ENCODE peak calls at places on chromosomes 1 and 21, in nine cellular contexts. One of them, this sample, is unnamed.

GRCh38 chr21:33026878-33027400 is 1.2 kb downstream of the OLIG2 start:
- DNase-seq in hepatocyte: no peak
- DNase-seq in HFF-Myc: no peak
- DNase-seq in left lung: no peak
- DNase-seq in tibial nerve: no peak
- DNase-seq in colonic mucosa: no peak
- DNase-seq in brain microvascular endothelial cell: no peak
- DNase-seq in upper lobe of right lung: no peak
- DNase-seq in AG09309: no peak
- DNase-seq in this sample: no peak

GRCh38 chr1:185352067-185352466 is 35.0 kb upstream of the IVNS1ABP start:
- DNase-seq in hepatocyte: no peak
- DNase-seq in AG09309: no peak
- DNase-seq in HFF-Myc: no peak
- DNase-seq in tibial nerve: no peak
- DNase-seq in left lung: no peak
- DNase-seq in colonic mucosa: no peak
- DNase-seq in brain microvascular endothelial cell: peak
- DNase-seq in upper lobe of right lung: no peak
- DNase-seq in this sample: no peak

GRCh38 chr1:5253036-5253435 is 598.6 kb downstream of the AJAP1 start:
- DNase-seq in left lung: no peak
- DNase-seq in tibial nerve: no peak
- DNase-seq in HFF-Myc: no peak
- DNase-seq in AG09309: no peak
- DNase-seq in colonic mucosa: no peak
- DNase-seq in brain microvascular endothelial cell: no peak
- DNase-seq in upper lobe of right lung: no peak
- DNase-seq in hepatocyte: no peak
- DNase-seq in this sample: no peak

GRCh38 chr1:56137829-56138505 is 441.4 kb downstream of the PLPP3 start:
- DNase-seq in AG09309: no peak
- DNase-seq in brain microvascular endothelial cell: peak
- DNase-seq in hepatocyte: no peak
- DNase-seq in colonic mucosa: no peak
- DNase-seq in upper lobe of right lung: no peak
- DNase-seq in left lung: no peak
- DNase-seq in tibial nerve: no peak
- DNase-seq in HFF-Myc: no peak
- DNase-seq in this sample: no peak

GRCh38 chr1:38576241-38576640 is 283.3 kb downstream of the RRAGC start:
- DNase-seq in colonic mucosa: no peak
- DNase-seq in left lung: no peak
- DNase-seq in AG09309: no peak
- DNase-seq in brain microvascular endothelial cell: no peak
- DNase-seq in tibial nerve: no peak
- DNase-seq in hepatocyte: no peak
- DNase-seq in upper lobe of right lung: no peak
- DNase-seq in HFF-Myc: no peak
- DNase-seq in this sample: no peak

GRCh38 chr1:224499204-224499603 is 64.6 kb upstream of the WDR26 start:
- DNase-seq in left lung: no peak
- DNase-seq in AG09309: no peak
- DNase-seq in upper lobe of right lung: no peak
- DNase-seq in HFF-Myc: no peak
- DNase-seq in colonic mucosa: no peak
- DNase-seq in tibial nerve: no peak
- DNase-seq in brain microvascular endothelial cell: no peak
- DNase-seq in hepatocyte: no peak
- DNase-seq in this sample: no peak

GRCh38 chr1:23524716-23525401 is 6.2 kb downstream of the E2F2 start:
- DNase-seq in colonic mucosa: peak
- DNase-seq in AG09309: no peak
- DNase-seq in left lung: no peak
- DNase-seq in upper lobe of right lung: no peak
- DNase-seq in hepatocyte: no peak
- DNase-seq in HFF-Myc: no peak
- DNase-seq in tibial nerve: no peak
- DNase-seq in brain microvascular endothelial cell: no peak
- DNase-seq in this sample: no peak

GRCh38 chr1:155976062-155976912 is 2.1 kb downstream of the ARHGEF2 start:
- DNase-seq in HFF-Myc: no peak
- DNase-seq in upper lobe of right lung: peak
- DNase-seq in brain microvascular endothelial cell: peak
- DNase-seq in left lung: peak
- DNase-seq in colonic mucosa: peak
- DNase-seq in hepatocyte: peak
- DNase-seq in AG09309: no peak
- DNase-seq in tibial nerve: peak
- DNase-seq in this sample: no peak

GRCh38 chr1:20158358-20159070 is 19.4 kb downstream of the PLA2G2F start:
- DNase-seq in colonic mucosa: no peak
- DNase-seq in hepatocyte: no peak
- DNase-seq in left lung: no peak
- DNase-seq in AG09309: no peak
- DNase-seq in HFF-Myc: no peak
- DNase-seq in upper lobe of right lung: no peak
- DNase-seq in brain microvascular endothelial cell: no peak
- DNase-seq in tibial nerve: no peak
- DNase-seq in this sample: no peak

GRCh38 chr1:228488107-228488817 is 1.1 kb downstream of the RNF187 start:
- DNase-seq in colonic mucosa: no peak
- DNase-seq in hepatocyte: peak
- DNase-seq in HFF-Myc: no peak
- DNase-seq in tibial nerve: no peak
- DNase-seq in left lung: no peak
- DNase-seq in AG09309: no peak
- DNase-seq in brain microvascular endothelial cell: no peak
- DNase-seq in upper lobe of right lung: peak
- DNase-seq in this sample: no peak

GRCh38 chr21:25175938-25176337 is 431.3 kb downstream of the MRPL39 start:
- DNase-seq in brain microvascular endothelial cell: no peak
- DNase-seq in AG09309: no peak
- DNase-seq in left lung: no peak
- DNase-seq in hepatocyte: no peak
- DNase-seq in tibial nerve: no peak
- DNase-seq in HFF-Myc: no peak
- DNase-seq in upper lobe of right lung: no peak
- DNase-seq in colonic mucosa: no peak
- DNase-seq in this sample: no peak

GRCh38 chr1:238088891-238089290 is 198.2 kb upstream of the ZP4 start:
- DNase-seq in colonic mucosa: no peak
- DNase-seq in AG09309: no peak
- DNase-seq in tibial nerve: no peak
- DNase-seq in HFF-Myc: no peak
- DNase-seq in upper lobe of right lung: no peak
- DNase-seq in brain microvascular endothelial cell: no peak
- DNase-seq in hepatocyte: no peak
- DNase-seq in left lung: no peak
- DNase-seq in this sample: no peak

GRCh38 chr1:199155166-199156033 is 516.6 kb downstream of the PTPRC start:
- DNase-seq in HFF-Myc: no peak
- DNase-seq in left lung: no peak
- DNase-seq in AG09309: no peak
- DNase-seq in tibial nerve: no peak
- DNase-seq in hepatocyte: no peak
- DNase-seq in upper lobe of right lung: no peak
- DNase-seq in colonic mucosa: no peak
- DNase-seq in brain microvascular endothelial cell: no peak
- DNase-seq in this sample: no peak

GRCh38 chr1:154931940-154932487 is 4.5 kb downstream of the PMVK start:
- DNase-seq in left lung: peak
- DNase-seq in AG09309: no peak
- DNase-seq in upper lobe of right lung: peak
- DNase-seq in brain microvascular endothelial cell: no peak
- DNase-seq in tibial nerve: no peak
- DNase-seq in HFF-Myc: no peak
- DNase-seq in hepatocyte: peak
- DNase-seq in colonic mucosa: peak
- DNase-seq in this sample: peak

GRCh38 chr1:162670928-162671663 is 38.8 kb downstream of the DDR2 start:
- DNase-seq in AG09309: no peak
- DNase-seq in colonic mucosa: no peak
- DNase-seq in brain microvascular endothelial cell: peak
- DNase-seq in hepatocyte: no peak
- DNase-seq in left lung: no peak
- DNase-seq in tibial nerve: no peak
- DNase-seq in upper lobe of right lung: no peak
- DNase-seq in HFF-Myc: no peak
- DNase-seq in this sample: no peak

GRCh38 chr1:118151312-118151937 is 33.6 kb downstream of the SPAG17 start:
- DNase-seq in upper lobe of right lung: no peak
- DNase-seq in tibial nerve: peak
- DNase-seq in left lung: no peak
- DNase-seq in colonic mucosa: peak
- DNase-seq in AG09309: peak
- DNase-seq in brain microvascular endothelial cell: peak
- DNase-seq in HFF-Myc: peak
- DNase-seq in hepatocyte: peak
- DNase-seq in this sample: peak

GRCh38 chr21:30936207-30936606 is 54.8 kb upstream of the KRTAP11-1 start:
- DNase-seq in upper lobe of right lung: no peak
- DNase-seq in colonic mucosa: no peak
- DNase-seq in tibial nerve: no peak
- DNase-seq in HFF-Myc: no peak
- DNase-seq in hepatocyte: no peak
- DNase-seq in brain microvascular endothelial cell: no peak
- DNase-seq in left lung: no peak
- DNase-seq in AG09309: no peak
- DNase-seq in this sample: no peak

GRCh38 chr21:30943920-30944319 is 62.5 kb upstream of the KRTAP11-1 start:
- DNase-seq in upper lobe of right lung: no peak
- DNase-seq in AG09309: no peak
- DNase-seq in tibial nerve: no peak
- DNase-seq in left lung: no peak
- DNase-seq in brain microvascular endothelial cell: no peak
- DNase-seq in hepatocyte: no peak
- DNase-seq in HFF-Myc: no peak
- DNase-seq in colonic mucosa: no peak
- DNase-seq in this sample: no peak

GRCh38 chr21:30942192-30942591 is 60.8 kb upstream of the KRTAP11-1 start:
- DNase-seq in colonic mucosa: no peak
- DNase-seq in hepatocyte: no peak
- DNase-seq in left lung: no peak
- DNase-seq in tibial nerve: no peak
- DNase-seq in HFF-Myc: no peak
- DNase-seq in AG09309: no peak
- DNase-seq in upper lobe of right lung: no peak
- DNase-seq in brain microvascular endothelial cell: no peak
- DNase-seq in this sample: no peak
- TF ChIP-seq CTCF in colonic mucosa: no peak
- TF ChIP-seq CTCF in hepatocyte: no peak
- TF ChIP-seq CTCF in left lung: no peak
- TF ChIP-seq CTCF in tibial nerve: no peak
- TF ChIP-seq CTCF in HFF-Myc: no peak
- TF ChIP-seq CTCF in AG09309: no peak
- TF ChIP-seq CTCF in upper lobe of right lung: no peak
- TF ChIP-seq CTCF in brain microvascular endothelial cell: no peak
- TF ChIP-seq CTCF in this sample: no peak

DNA sequence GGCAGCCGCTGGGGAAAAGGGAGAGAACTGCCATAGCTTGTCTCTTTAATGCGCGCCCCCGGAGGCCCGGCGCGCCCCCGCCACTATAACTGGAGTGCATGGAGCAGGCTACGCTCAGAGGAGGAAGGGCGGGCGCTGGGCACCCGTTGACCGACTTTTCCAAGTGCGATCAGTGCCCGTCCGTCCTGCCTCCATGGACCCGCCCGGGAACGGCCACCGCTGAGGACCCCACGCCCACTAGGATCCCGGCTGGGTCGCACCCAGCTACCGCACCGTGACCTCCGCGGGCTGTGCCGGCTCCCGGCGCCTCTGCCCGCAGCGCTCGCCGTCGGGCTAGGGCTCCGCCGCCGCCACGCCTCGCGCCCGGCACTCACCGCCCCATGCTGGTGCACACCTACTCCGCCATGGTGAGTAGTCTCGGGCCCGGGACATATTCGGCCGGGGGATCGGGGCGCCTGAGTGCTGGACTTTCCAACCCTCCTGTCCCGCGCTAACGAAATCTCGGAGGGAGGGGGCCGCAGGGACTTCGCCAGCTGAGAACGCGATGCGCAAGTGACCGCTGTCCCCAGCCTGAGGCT is at the start of gene TFAP2E:
- DNase-seq in colonic mucosa: peak
- DNase-seq in upper lobe of right lung: peak
- DNase-seq in left lung: peak
- DNase-seq in hepatocyte: no peak
- DNase-seq in tibial nerve: peak
- DNase-seq in brain microvascular endothelial cell: no peak
- DNase-seq in AG09309: no peak
- DNase-seq in HFF-Myc: no peak
- DNase-seq in this sample: peak
- H3K4me3 ChIP-seq in colonic mucosa: peak
- H3K4me3 ChIP-seq in upper lobe of right lung: peak
- H3K4me3 ChIP-seq in left lung: peak
- H3K4me3 ChIP-seq in hepatocyte: peak
- H3K4me3 ChIP-seq in tibial nerve: peak
- H3K4me3 ChIP-seq in brain microvascular endothelial cell: peak
- H3K4me3 ChIP-seq in AG09309: peak
- H3K4me3 ChIP-seq in HFF-Myc: peak
- H3K4me3 ChIP-seq in this sample: peak

GRCh38 chr21:42255825-42256224 is 36.9 kb downstream of the ABCG1 start:
- DNase-seq in left lung: no peak
- DNase-seq in HFF-Myc: no peak
- DNase-seq in AG09309: no peak
- DNase-seq in colonic mucosa: no peak
- DNase-seq in tibial nerve: no peak
- DNase-seq in brain microvascular endothelial cell: no peak
- DNase-seq in hepatocyte: no peak
- DNase-seq in upper lobe of right lung: no peak
- DNase-seq in this sample: no peak
- TF ChIP-seq CTCF in left lung: no peak
- TF ChIP-seq CTCF in HFF-Myc: no peak
- TF ChIP-seq CTCF in AG09309: no peak
- TF ChIP-seq CTCF in colonic mucosa: no peak
- TF ChIP-seq CTCF in tibial nerve: no peak
- TF ChIP-seq CTCF in brain microvascular endothelial cell: no peak
- TF ChIP-seq CTCF in hepatocyte: no peak
- TF ChIP-seq CTCF in upper lobe of right lung: no peak
- TF ChIP-seq CTCF in this sample: no peak

DNA sequence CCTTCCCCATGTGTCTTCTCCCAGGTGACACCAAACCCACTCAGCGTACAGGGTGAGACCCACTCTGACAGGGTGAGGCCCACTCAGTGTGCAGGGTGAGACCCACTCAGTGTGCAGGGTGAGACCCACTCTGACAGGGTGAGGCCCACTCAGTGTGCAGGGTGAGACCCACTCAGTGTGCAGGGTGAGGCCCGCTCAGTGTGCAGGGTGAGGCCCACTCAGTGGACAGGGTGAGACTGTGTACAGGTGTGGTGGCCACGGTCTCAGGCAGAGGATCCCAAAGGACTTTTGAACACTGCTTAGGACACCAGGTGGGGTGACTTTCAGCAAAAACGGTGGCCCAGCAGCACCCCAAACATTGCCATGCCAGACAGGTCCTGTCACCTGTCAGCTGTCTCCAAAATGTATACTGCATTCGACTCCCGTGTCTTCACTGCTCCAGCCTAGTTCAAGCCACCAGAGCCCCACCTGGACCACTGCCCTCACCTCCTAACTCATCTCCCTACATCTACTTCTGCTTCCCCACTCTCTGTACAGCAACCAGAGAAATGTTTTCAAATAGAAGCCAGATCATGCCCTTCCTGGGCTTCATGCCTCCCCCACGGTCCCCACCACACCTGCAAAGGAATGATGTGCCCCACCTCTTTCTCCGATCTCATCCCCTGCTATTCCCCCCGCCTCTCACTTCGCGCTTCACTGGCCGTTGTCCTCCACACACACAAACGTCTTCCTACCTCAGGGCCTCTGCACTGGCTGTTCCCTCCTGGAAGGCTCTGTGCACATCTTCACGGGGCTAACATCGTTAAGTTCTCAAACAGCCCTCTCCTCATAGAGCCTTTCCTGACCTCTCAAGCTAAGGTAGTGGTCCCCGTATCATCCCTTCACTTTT is 52.1 kb downstream of the ACBD3 start:
- DNase-seq in upper lobe of right lung: no peak
- DNase-seq in hepatocyte: no peak
- DNase-seq in colonic mucosa: no peak
- DNase-seq in left lung: no peak
- DNase-seq in brain microvascular endothelial cell: no peak
- DNase-seq in tibial nerve: no peak
- DNase-seq in AG09309: no peak
- DNase-seq in HFF-Myc: no peak
- DNase-seq in this sample: no peak
- H3K4me3 ChIP-seq in upper lobe of right lung: no peak
- H3K4me3 ChIP-seq in hepatocyte: no peak
- H3K4me3 ChIP-seq in colonic mucosa: no peak
- H3K4me3 ChIP-seq in left lung: no peak
- H3K4me3 ChIP-seq in brain microvascular endothelial cell: no peak
- H3K4me3 ChIP-seq in tibial nerve: no peak
- H3K4me3 ChIP-seq in AG09309: no peak
- H3K4me3 ChIP-seq in HFF-Myc: no peak
- H3K4me3 ChIP-seq in this sample: no peak